ENCODE peak calls at places on chromosomes 1 and 21, in nine cellular contexts. I, L, Q, D, C, G, H, B and K are unnamed samples.

GRCh38 chr1:66160719-66161118 is 368.0 kb downstream of the PDE4B start:
- DNase-seq in I (no peak), Q (no peak), L (no peak), H (no peak), D (no peak), B (no peak), G (no peak), C (no peak), K (no peak)

GRCh38 chr1:154410185-154410827 is 5.2 kb downstream of the IL6R start:
- DNase-seq in Q (no peak), L (no peak), H (no peak), G (no peak), B (no peak), I (no peak), D (no peak), C (no peak), K (no peak)

GRCh38 chr1:80776286-80776685 is 1024.4 kb upstream of the ADGRL2 start:
- DNase-seq in L (no peak), G (no peak), H (no peak), D (no peak), I (no peak), C (no peak), Q (no peak), B (no peak), K (no peak)

GRCh38 chr1:18955442-18956188 is 861 bp downstream of the IFFO2 start:
- DNase-seq in G (peak), H (no peak), L (no peak), B (no peak), Q (no peak), D (peak), C (no peak), I (peak), K (peak)

GRCh38 chr1:211335507-211336157 is 9.0 kb downstream of the TRAF5 start:
- DNase-seq in B (no peak), L (no peak), D (no peak), G (no peak), Q (no peak), I (no peak), C (no peak), H (no peak), K (no peak)

GRCh38 chr1:207017615-207018559 is 14.7 kb downstream of the C1orf116 start:
- DNase-seq in L (no peak), I (peak), Q (no peak), D (no peak), C (no peak), B (peak), G (peak), H (no peak), K (no peak)

GRCh38 chr1:234844479-234845031 is 234.6 kb upstream of the IRF2BP2 start:
- DNase-seq in G (no peak), D (no peak), Q (no peak), B (peak), I (no peak), C (peak), L (peak), H (no peak), K (no peak)

GRCh38 chr1:178609015-178609414 is 96.1 kb downstream of the TEX35 start:
- DNase-seq in B (no peak), H (no peak), G (no peak), C (no peak), D (no peak), I (no peak), L (peak), Q (peak), K (peak)

GRCh38 chr1:54927475-54928240 is 40.7 kb upstream of the DHCR24 start:
- DNase-seq in G (peak), H (no peak), I (peak), Q (no peak), B (peak), C (peak), L (peak), D (no peak), K (no peak)

GRCh38 chr1:162538815-162539431 is 22.6 kb upstream of the UAP1 start:
- DNase-seq in D (no peak), C (peak), Q (peak), H (peak), B (no peak), G (no peak), I (peak), L (peak), K (peak)

GRCh38 chr1:201790261-201790660 is 38.7 kb upstream of the IPO9 start:
- DNase-seq in D (peak), B (no peak), I (peak), G (no peak), L (peak), H (no peak), C (peak), Q (no peak), K (peak)

GRCh38 chr1:196295766-196296165 is 312.5 kb downstream of the KCNT2 start:
- DNase-seq in B (no peak), L (peak), Q (no peak), D (no peak), H (no peak), C (no peak), I (no peak), G (no peak), K (peak)

GRCh38 chr1:160575112-160575664 is 4.1 kb downstream of the CD84 start:
- DNase-seq in G (no peak), Q (no peak), D (no peak), I (no peak), H (no peak), L (no peak), B (no peak), C (no peak), K (no peak)

GRCh38 chr1:233844275-233844674 is 60.2 kb upstream of the SLC35F3 start:
- DNase-seq in D (no peak), G (no peak), L (no peak), H (no peak), C (no peak), Q (no peak), I (no peak), B (no peak), K (no peak)

GRCh38 chr1:78410643-78411042 is 80.1 kb upstream of the PTGFR start:
- DNase-seq in G (no peak), B (no peak), D (no peak), L (no peak), H (no peak), Q (no peak), C (no peak), I (no peak), K (no peak)

GRCh38 chr1:114105401-114105979 is 48.2 kb downstream of the SYT6 start:
- DNase-seq in Q (no peak), D (no peak), G (no peak), C (no peak), I (peak), L (no peak), B (no peak), H (no peak), K (no peak)

GRCh38 chr1:46218443-46218842 is 15.3 kb downstream of the LURAP1 start:
- DNase-seq in H (no peak), D (no peak), B (no peak), L (no peak), C (no peak), I (no peak), Q (no peak), G (no peak), K (peak)

GRCh38 chr1:207818971-207819451 is 67.2 kb downstream of the CD46 start:
- DNase-seq in B (no peak), I (no peak), D (no peak), Q (no peak), L (peak), C (peak), G (no peak), H (peak), K (no peak)

GRCh38 chr21:46605759-46606426 is 1.0 kb upstream of the S100B start:
- DNase-seq in B (peak), I (no peak), D (no peak), C (no peak), G (peak), Q (no peak), L (no peak), H (no peak), K (no peak)

GRCh38 chr1:198267921-198268320 is 111.1 kb downstream of the NEK7 start:
- DNase-seq in G (no peak), I (no peak), B (no peak), H (no peak), L (peak), C (peak), Q (no peak), D (no peak), K (peak)

GRCh38 chr1:9628541-9629444 is 22.7 kb upstream of the PIK3CD start:
- DNase-seq in D (no peak), G (no peak), I (no peak), B (no peak), Q (no peak), C (no peak), H (no peak), L (no peak), K (no peak)

GRCh38 chr1:218025454-218025853 is 259.6 kb upstream of the RRP15 start:
- DNase-seq in I (no peak), L (peak), C (no peak), G (no peak), H (no peak), Q (peak), D (no peak), B (no peak), K (no peak)

GRCh38 chr21:42513151-42513984 is at the start of gene SLC37A1:
- DNase-seq in H (peak), Q (no peak), L (no peak), B (no peak), I (peak), G (peak), D (no peak), C (no peak), K (peak)

GRCh38 chr1:171743014-171743870 is 1.4 kb upstream of the VAMP4 start:
- DNase-seq in C (peak), G (no peak), B (no peak), I (no peak), L (peak), H (no peak), D (peak), Q (no peak), K (peak)

GRCh38 chr1:27566462-27567182 is 37.3 kb downstream of the AHDC1 start:
- DNase-seq in Q (no peak), H (no peak), B (peak), C (no peak), I (no peak), L (no peak), G (no peak), D (peak), K (no peak)

GRCh38 chr1:2942410-2942809 is 78.9 kb upstream of the ACTRT2 start:
- DNase-seq in L (no peak), Q (no peak), H (no peak), C (no peak), G (no peak), D (no peak), I (no peak), B (no peak), K (no peak)

GRCh38 chr1:199857103-199857502 is 170.4 kb upstream of the NR5A2 start:
- DNase-seq in H (peak), D (no peak), B (no peak), Q (peak), I (no peak), L (peak), C (peak), G (no peak), K (peak)

GRCh38 chr1:207817166-207817565 is 65.3 kb downstream of the CD46 start:
- DNase-seq in G (no peak), D (peak), I (no peak), Q (no peak), B (no peak), H (no peak), C (no peak), L (no peak), K (no peak)

GRCh38 chr1:47655521-47656300 is 217.9 kb downstream of the FOXD2 start:
- DNase-seq in H (no peak), B (no peak), D (no peak), C (no peak), Q (no peak), L (no peak), I (no peak), G (peak), K (no peak)

GRCh38 chr1:25890249-25891034 is 14.9 kb upstream of the PAQR7 start:
- DNase-seq in C (peak), L (peak), Q (peak), B (no peak), I (no peak), G (peak), H (peak), D (no peak), K (peak)

GRCh38 chr1:167880570-167880969 is 33.4 kb downstream of the ADCY10 start:
- DNase-seq in C (peak), D (no peak), I (no peak), G (no peak), Q (no peak), H (no peak), L (peak), B (no peak), K (no peak)

GRCh38 chr1:25808481-25809244 is 8.7 kb downstream of the SELENON start:
- DNase-seq in B (no peak), D (no peak), G (no peak), I (no peak), L (no peak), C (no peak), H (no peak), Q (no peak), K (no peak)

GRCh38 chr1:47766832-47767740 is 230.1 kb downstream of the TRABD2B start:
- DNase-seq in H (no peak), I (no peak), Q (no peak), G (no peak), C (no peak), L (no peak), D (no peak), B (no peak), K (no peak)

GRCh38 chr1:192544983-192545393 is 30.6 kb upstream of the RGS1 start:
- DNase-seq in C (no peak), I (peak), D (no peak), H (no peak), G (no peak), Q (peak), L (peak), B (no peak), K (peak)

GRCh38 chr1:110336300-110337039 is 2.7 kb upstream of the RBM15 start:
- DNase-seq in H (no peak), L (no peak), G (no peak), Q (peak), I (no peak), B (no peak), C (no peak), D (no peak), K (no peak)

GRCh38 chr1:155859881-155860841 is 794 bp downstream of the SYT11 start:
- DNase-seq in G (peak), L (peak), C (peak), D (peak), Q (no peak), I (peak), H (no peak), B (peak), K (no peak)

GRCh38 chr1:25727026-25727818 is 72.8 kb upstream of the SELENON start:
- DNase-seq in G (no peak), B (no peak), Q (no peak), L (peak), H (no peak), I (no peak), C (no peak), D (no peak), K (no peak)

GRCh38 chr1:178797590-178797989 is 72.5 kb downstream of the RALGPS2 start:
- DNase-seq in I (no peak), G (no peak), C (no peak), H (no peak), D (no peak), L (no peak), B (no peak), Q (no peak), K (no peak)

GRCh38 chr1:205122489-205122882 is 708 bp upstream of the RBBP5 start:
- DNase-seq in G (no peak), D (no peak), B (no peak), C (no peak), H (no peak), Q (no peak), I (no peak), L (no peak), K (no peak)
- TF ChIP-seq CTCF in G (peak), D (no peak), B (no peak), C (no peak), H (peak), Q (peak), I (peak), L (no peak), K (peak)

GRCh38 chr1:12078575-12078937 is 15.5 kb downstream of the TNFRSF8 start:
- DNase-seq in H (no peak), C (no peak), L (no peak), B (no peak), G (no peak), Q (no peak), D (no peak), I (no peak), K (no peak)
- H3K27ac ChIP-seq in H (no peak), C (no peak), L (no peak), B (no peak), G (no peak), Q (no peak), D (no peak), I (no peak), K (no peak)

GRCh38 chr1:41394918-41395598 is 33.8 kb downstream of the FOXO6 start:
- DNase-seq in H (no peak), D (no peak), L (no peak), G (no peak), B (no peak), Q (peak), C (no peak), I (peak), K (no peak)
- TF ChIP-seq CTCF in H (no peak), D (no peak), L (no peak), G (no peak), B (no peak), Q (no peak), C (no peak), I (peak), K (no peak)

GRCh38 chr21:21018841-21019240 is 20.6 kb downstream of the NCAM2 start:
- DNase-seq in G (no peak), L (no peak), B (no peak), C (no peak), I (no peak), D (no peak), H (no peak), Q (no peak), K (no peak)
- H3K27ac ChIP-seq in G (no peak), L (no peak), B (no peak), C (no peak), I (no peak), D (no peak), H (no peak), Q (no peak), K (no peak)